ENCODE peak calls at places on chromosomes 3 and 15, in nine cellular contexts. I, V, Q, K, M, N, T, E and P are unnamed samples.

GRCh38 chr3:192011137-192011536 is 550.2 kb downstream of the PYDC2 start:
- DNase-seq in I (no peak), V (no peak), Q (no peak), K (no peak), M (no peak), N (no peak), T (no peak), E (peak), P (no peak)

GRCh38 chr3:16059081-16059537 is 115.4 kb upstream of the GALNT15 start:
- DNase-seq in I (no peak), V (no peak), Q (no peak), K (no peak), M (no peak), N (no peak), T (no peak), E (no peak), P (no peak)

GRCh38 chr3:55828712-55829111 is 341.6 kb upstream of the WNT5A start:
- DNase-seq in I (no peak), V (no peak), Q (no peak), K (no peak), M (no peak), N (no peak), T (no peak), E (no peak), P (no peak)

GRCh38 chr3:122794779-122795673 is at the start of gene SLC49A4:
- DNase-seq in I (no peak), V (no peak), Q (peak), K (peak), M (peak), N (peak), T (peak), E (peak), P (peak)

GRCh38 chr15:52185151-52185561 is 6.0 kb downstream of the GNB5 start:
- DNase-seq in I (no peak), V (no peak), Q (no peak), K (no peak), M (no peak), N (no peak), T (no peak), E (no peak), P (no peak)

GRCh38 chr15:29849218-29849617 is 26.9 kb upstream of the TJP1 start:
- DNase-seq in I (no peak), V (no peak), Q (no peak), K (no peak), M (no peak), N (no peak), T (no peak), E (no peak), P (no peak)

GRCh38 chr3:151467069-151467468 is 6.2 kb upstream of the IGSF10 start:
- DNase-seq in I (no peak), V (no peak), Q (no peak), K (no peak), M (no peak), N (no peak), T (no peak), E (no peak), P (no peak)

GRCh38 chr3:46931631-46932441 is 44.7 kb downstream of the CCDC12 start:
- DNase-seq in I (no peak), V (no peak), Q (no peak), K (no peak), M (no peak), N (no peak), T (no peak), E (peak), P (no peak)

GRCh38 chr15:90718232-90718631 is 1.1 kb downstream of the BLM start:
- DNase-seq in I (no peak), V (no peak), Q (no peak), K (no peak), M (no peak), N (no peak), T (no peak), E (no peak), P (no peak)

GRCh38 chr3:148937477-148937876 is 53.9 kb upstream of the GYG1 start:
- DNase-seq in I (no peak), V (no peak), Q (no peak), K (no peak), M (no peak), N (no peak), T (no peak), E (no peak), P (no peak)

GRCh38 chr3:164458986-164459385 is 619.3 kb downstream of the SI start:
- DNase-seq in I (peak), V (no peak), Q (no peak), K (no peak), M (no peak), N (no peak), T (no peak), E (no peak), P (no peak)

GRCh38 chr3:184261270-184262165 is at the start of gene CAMK2N2:
- DNase-seq in I (peak), V (peak), Q (peak), K (no peak), M (peak), N (no peak), T (peak), E (no peak), P (peak)

GRCh38 chr15:59923508-59923907 is 80.6 kb upstream of the FOXB1 start:
- DNase-seq in I (no peak), V (no peak), Q (no peak), K (no peak), M (no peak), N (no peak), T (no peak), E (no peak), P (no peak)

GRCh38 chr3:139339219-139339906 is 4.5 kb upstream of the MRPS22 start:
- DNase-seq in I (no peak), V (no peak), Q (no peak), K (no peak), M (peak), N (no peak), T (peak), E (no peak), P (no peak)

GRCh38 chr3:16177962-16178627 is 3.6 kb downstream of the GALNT15 start:
- DNase-seq in I (no peak), V (no peak), Q (peak), K (peak), M (peak), N (peak), T (peak), E (peak), P (peak)

GRCh38 chr15:66472176-66472999 is 25.2 kb downstream of the SNAPC5 start:
- DNase-seq in I (peak), V (no peak), Q (peak), K (no peak), M (peak), N (peak), T (no peak), E (no peak), P (no peak)

GRCh38 chr3:61699622-61700021 is 138.3 kb downstream of the PTPRG start:
- DNase-seq in I (no peak), V (no peak), Q (no peak), K (no peak), M (no peak), N (no peak), T (no peak), E (no peak), P (no peak)

GRCh38 chr3:187368251-187368733 is at the start of gene RTP4:
- DNase-seq in I (peak), V (no peak), Q (peak), K (no peak), M (peak), N (no peak), T (peak), E (no peak), P (no peak)

GRCh38 chr15:78811124-78811824 is at the start of gene ADAMTS7:
- DNase-seq in I (peak), V (peak), Q (peak), K (peak), M (peak), N (no peak), T (peak), E (peak), P (peak)

GRCh38 chr15:74420193-74420905 is 13.4 kb downstream of the SEMA7A start:
- DNase-seq in I (no peak), V (no peak), Q (no peak), K (no peak), M (no peak), N (no peak), T (no peak), E (no peak), P (no peak)

GRCh38 chr3:155024006-155024638 is 56.0 kb upstream of the MME start:
- DNase-seq in I (no peak), V (no peak), Q (no peak), K (no peak), M (no peak), N (no peak), T (no peak), E (no peak), P (no peak)

GRCh38 chr15:77144028-77144427 is 73.1 kb upstream of the TSPAN3 start:
- DNase-seq in I (no peak), V (no peak), Q (no peak), K (no peak), M (no peak), N (no peak), T (no peak), E (no peak), P (no peak)

GRCh38 chr3:50205719-50206276 is 727 bp downstream of the SLC38A3 start:
- DNase-seq in I (no peak), V (no peak), Q (no peak), K (no peak), M (peak), N (no peak), T (peak), E (no peak), P (no peak)

GRCh38 chr3:58214484-58215316 is 3.9 kb upstream of the DNASE1L3 start:
- DNase-seq in I (no peak), V (peak), Q (no peak), K (peak), M (peak), N (no peak), T (peak), E (no peak), P (no peak)